ENCODE peak calls at places on chromosomes 4 and X, in seven cellular contexts. V, H, W, Y, U, P and G are unnamed samples.

GRCh38 chr4:53963786-53964185 is 100.6 kb downstream of the CHIC2 start:
- DNase-seq in V (no peak), H (no peak), W (no peak), Y (no peak), U (no peak), P (no peak), G (no peak)

GRCh38 chr4:184409911-184410692 is 64.2 kb downstream of the IRF2 start:
- DNase-seq in V (no peak), H (no peak), W (no peak), Y (peak; percentile 15), U (no peak), P (no peak), G (peak; percentile 43)

GRCh38 chr4:76982638-76983579 is 33.4 kb downstream of the SEPTIN11 start:
- DNase-seq in V (no peak), H (no peak), W (no peak), Y (no peak), U (no peak), P (no peak), G (peak; percentile 20)

GRCh38 chr4:102586002-102586643 is 85.0 kb downstream of the NFKB1 start:
- DNase-seq in V (no peak), H (no peak), W (no peak), Y (no peak), U (no peak), P (no peak), G (peak; percentile 31)

GRCh38 chrX:154371771-154372300 is 2.6 kb downstream of the FLNA start:
- DNase-seq in V (peak; percentile 22), H (no peak), W (no peak), Y (no peak), U (no peak), P (no peak), G (no peak)

GRCh38 chr4:5086535-5086934 is 35.3 kb downstream of the STK32B start:
- DNase-seq in V (no peak), H (no peak), W (no peak), Y (no peak), U (no peak), P (no peak), G (no peak)

GRCh38 chr4:74056114-74056857 is 17.8 kb upstream of the CXCL3 start:
- DNase-seq in V (no peak), H (no peak), W (peak; percentile 34), Y (no peak), U (no peak), P (peak; percentile 9), G (no peak)

GRCh38 chr4:119735136-119735770 is 106.6 kb upstream of the PDE5A start:
- DNase-seq in V (no peak), H (no peak), W (peak; percentile 43), Y (no peak), U (no peak), P (no peak), G (no peak)

GRCh38 chr4:138092060-138092459 is 150.1 kb downstream of the SLC7A11 start:
- DNase-seq in V (no peak), H (no peak), W (no peak), Y (no peak), U (no peak), P (no peak), G (no peak)

GRCh38 chr4:48905363-48906015 is 1.1 kb downstream of the OCIAD2 start:
- DNase-seq in V (peak; percentile 32), H (no peak), W (no peak), Y (no peak), U (no peak), P (no peak), G (no peak)

GRCh38 chr4:146318894-146319293 is 104.6 kb downstream of the REELD1 start:
- DNase-seq in V (no peak), H (no peak), W (no peak), Y (no peak), U (no peak), P (no peak), G (no peak)

GRCh38 chrX:87805829-87806490 is 288.4 kb downstream of the KLHL4 start:
- DNase-seq in V (no peak), H (no peak), W (no peak), Y (no peak), U (no peak), P (no peak), G (no peak)

GRCh38 chrX:153794897-153795816 is 689 bp downstream of the SSR4 start:
- DNase-seq in V (no peak), H (no peak), W (no peak), Y (no peak), U (no peak), P (no peak), G (no peak)

DNA sequence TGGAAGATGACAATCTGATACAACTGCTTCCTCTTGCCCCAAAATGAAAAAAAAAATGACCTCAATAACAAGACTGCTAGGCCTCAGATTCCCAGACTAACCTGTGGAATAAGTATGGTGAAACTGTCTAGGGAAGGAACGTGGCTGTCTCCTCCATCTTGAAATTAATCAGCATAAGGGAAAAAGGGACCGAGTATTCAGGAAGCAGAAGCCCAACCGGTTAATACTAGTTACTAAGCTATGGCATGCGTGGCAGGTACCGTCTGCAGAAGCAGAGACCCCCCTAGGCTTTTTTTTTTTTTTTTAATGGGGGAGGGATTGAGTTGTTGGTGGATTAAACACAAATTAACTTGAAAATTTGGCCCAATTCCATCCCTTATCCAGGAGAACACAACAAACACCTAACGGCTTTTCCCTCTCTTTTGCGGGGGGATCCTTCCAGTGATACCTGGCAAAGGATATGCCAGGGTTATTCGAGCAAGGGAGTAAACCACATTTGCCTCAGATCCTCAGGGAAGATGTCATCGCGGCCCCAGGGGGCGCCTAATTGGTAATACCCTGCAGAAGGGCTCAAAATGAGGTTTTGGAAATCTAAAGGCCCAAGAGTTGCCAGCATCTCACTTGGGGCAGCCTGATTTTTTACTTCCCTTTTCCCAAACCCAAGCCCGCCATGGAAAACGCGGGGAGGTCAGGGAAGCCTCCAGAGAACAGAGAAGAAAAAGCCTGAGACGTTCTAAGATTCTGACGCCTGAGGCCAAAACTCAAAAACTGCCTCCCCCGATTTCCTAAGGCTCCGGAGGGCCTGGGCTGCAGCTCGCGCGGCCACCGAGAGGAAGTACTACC is 853 bp downstream of the RLIM start:
- DNase-seq in V (no peak), H (no peak), W (no peak), Y (no peak), U (no peak), P (peak; percentile 18), G (no peak)
- TF ChIP-seq CTCF in V (no peak), H (no peak), W (peak; percentile 4), Y (no peak), U (no peak), P (no peak), G (peak; percentile 8)

GRCh38 chr4:22237846-22238513 is 277.9 kb downstream of the ADGRA3 start:
- DNase-seq in V (no peak), H (no peak), W (no peak), Y (no peak), U (no peak), P (no peak), G (no peak)

GRCh38 chr4:22235798-22236197 is 280.1 kb downstream of the ADGRA3 start:
- DNase-seq in V (no peak), H (peak; percentile 54), W (no peak), Y (no peak), U (no peak), P (no peak), G (no peak)

GRCh38 chr4:22240814-22241213 is 275.1 kb downstream of the ADGRA3 start:
- DNase-seq in V (no peak), H (no peak), W (no peak), Y (no peak), U (no peak), P (no peak), G (no peak)

GRCh38 chr4:22238742-22239141 is 277.1 kb downstream of the ADGRA3 start:
- DNase-seq in V (no peak), H (no peak), W (no peak), Y (no peak), U (no peak), P (no peak), G (no peak)

GRCh38 chr4:22237155-22237751 is 278.6 kb downstream of the ADGRA3 start:
- DNase-seq in V (peak; percentile 36), H (no peak), W (no peak), Y (peak; percentile 69), U (no peak), P (peak; percentile 23), G (no peak)
- TF ChIP-seq CTCF in V (peak; percentile 32), H (no peak), W (peak; percentile 36), Y (peak; percentile 83), U (peak; percentile 70), P (peak; percentile 17), G (no peak)

GRCh38 chrX:13253223-13253622 is 66.6 kb downstream of the ATXN3L start:
- DNase-seq in V (no peak), H (no peak), W (no peak), Y (no peak), U (no peak), P (no peak), G (no peak)

GRCh38 chrX:13256562-13256961 is 63.3 kb downstream of the ATXN3L start:
- DNase-seq in V (no peak), H (no peak), W (no peak), Y (no peak), U (no peak), P (no peak), G (no peak)

GRCh38 chrX:13252726-13253125 is 67.1 kb downstream of the ATXN3L start:
- DNase-seq in V (no peak), H (no peak), W (no peak), Y (no peak), U (no peak), P (no peak), G (no peak)

GRCh38 chrX:13254870-13255269 is 65.0 kb downstream of the ATXN3L start:
- DNase-seq in V (no peak), H (no peak), W (no peak), Y (no peak), U (no peak), P (no peak), G (no peak)

DNA sequence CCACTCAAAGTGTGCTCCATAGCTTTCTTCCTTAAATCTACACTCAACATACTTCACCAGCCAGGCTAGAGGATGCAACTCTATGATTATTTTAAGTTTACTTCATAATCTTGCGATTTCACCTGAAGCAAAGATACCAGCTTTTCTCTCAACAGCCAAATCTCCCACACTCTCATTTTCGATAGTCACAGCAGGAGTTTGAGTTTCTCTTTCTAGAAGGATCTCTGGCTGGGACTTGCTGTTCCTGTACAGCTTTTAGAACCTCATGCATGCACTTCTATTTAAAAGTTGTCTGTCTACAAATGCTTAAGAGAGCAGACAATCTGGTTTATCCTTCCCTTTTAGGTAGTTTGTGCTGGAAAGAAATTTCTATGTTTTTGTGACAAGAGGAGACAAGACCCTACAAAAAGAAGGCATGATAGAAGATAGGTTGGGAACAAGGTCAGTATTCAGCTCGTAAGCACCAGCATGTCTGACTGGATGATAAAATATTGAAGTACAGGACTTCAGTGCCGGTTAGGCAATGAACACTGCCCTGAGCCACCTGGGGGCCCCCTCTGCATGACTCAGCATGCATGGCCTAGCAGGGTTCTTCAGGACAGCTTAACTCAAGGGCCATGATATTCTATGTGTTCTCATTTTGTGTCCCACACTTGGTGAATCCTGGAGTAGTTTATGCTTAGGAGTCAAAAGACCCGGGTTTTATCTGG is 65.6 kb downstream of the ATXN3L start:
- DNase-seq in V (peak; percentile 48), H (no peak), W (peak; percentile 14), Y (no peak), U (no peak), P (peak; percentile 80), G (peak; percentile 14)
- TF ChIP-seq CTCF in V (peak; percentile 19), H (no peak), W (peak; percentile 54), Y (no peak), U (no peak), P (no peak), G (peak; percentile 28)

DNA sequence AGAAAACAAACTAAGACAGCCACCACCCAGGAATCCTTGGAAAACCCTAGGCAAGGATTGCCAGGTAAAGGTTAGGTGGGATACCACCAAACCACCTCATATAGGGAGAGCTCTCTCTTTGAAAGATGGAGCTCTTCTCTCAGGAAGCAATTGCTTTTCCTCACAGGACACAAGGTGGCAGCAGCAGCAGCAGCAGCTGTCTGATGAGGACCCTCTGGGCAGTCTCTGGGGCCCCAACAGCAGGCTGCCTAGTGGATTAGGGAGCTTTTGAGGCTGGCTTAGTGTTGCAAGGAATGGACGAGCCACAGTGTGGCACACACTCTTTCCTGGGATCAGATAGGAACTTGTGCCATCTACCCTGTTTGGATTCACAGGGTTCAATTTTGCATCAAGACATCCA is 41.4 kb upstream of the CHRDL1 start:
- DNase-seq in V (no peak), H (no peak), W (no peak), Y (no peak), U (no peak), P (no peak), G (no peak)
- TF ChIP-seq CTCF in V (no peak), H (no peak), W (no peak), Y (no peak), U (peak; percentile 64), P (no peak), G (no peak)